ENCODE peak calls at places on chromosomes 5 and 9, in five cellular contexts. U, V, D, T and S are unnamed samples.

GRCh38 chr9:3329361-3329760 is 196.4 kb downstream of the RFX3 start:
- DNase-seq in U (peak), V (no peak), D (no peak), T (peak), S (no peak)

GRCh38 chr9:134189475-134190231 is 25.3 kb upstream of the RNU6ATAC start:
- DNase-seq in U (no peak), V (no peak), D (peak), T (no peak), S (no peak)

GRCh38 chr5:1474875-1475543 is 29.8 kb upstream of the SLC6A3 start:
- DNase-seq in U (no peak), V (no peak), D (no peak), T (no peak), S (no peak)

GRCh38 chr5:104412649-104413240 is 850.2 kb upstream of the NUDT12 start:
- DNase-seq in U (peak), V (peak), D (no peak), T (no peak), S (peak)

GRCh38 chr5:57828221-57828620 is 345.6 kb upstream of the ACTBL2 start:
- DNase-seq in U (no peak), V (no peak), D (no peak), T (no peak), S (no peak)

GRCh38 chr5:109141499-109142200 is 268.1 kb downstream of the PJA2 start:
- DNase-seq in U (no peak), V (peak), D (no peak), T (no peak), S (no peak)

GRCh38 chr5:115842089-115842881 is 550 bp downstream of the AP3S1 start:
- DNase-seq in U (peak), V (peak), D (peak), T (no peak), S (no peak)

GRCh38 chr9:2261421-2262103 is 246.4 kb downstream of the SMARCA2 start:
- DNase-seq in U (peak), V (no peak), D (no peak), T (no peak), S (no peak)

GRCh38 chr9:98851730-98852462 is 44.4 kb downstream of the GALNT12 start:
- DNase-seq in U (peak), V (no peak), D (no peak), T (no peak), S (no peak)

GRCh38 chr9:462611-463010 is 247.9 kb downstream of the DOCK8 start:
- DNase-seq in U (no peak), V (no peak), D (no peak), T (no peak), S (no peak)